ENCODE peak calls at places on chromosome 21, in five cellular contexts. One of them, this sample, is unnamed.

GRCh38 chr21:43913928-43914327 is 48.9 kb downstream of the AGPAT3 start:
- DNase-seq in A549: no peak
- DNase-seq in HCT116: no peak
- DNase-seq in IMR-90: peak
- DNase-seq in mesenchymal stem cell: peak
- DNase-seq in this sample: no peak

GRCh38 chr21:31665397-31665796 is 5.9 kb downstream of the SOD1 start:
- DNase-seq in IMR-90: peak
- DNase-seq in mesenchymal stem cell: no peak
- DNase-seq in HCT116: no peak
- DNase-seq in A549: no peak
- DNase-seq in this sample: no peak

GRCh38 chr21:38712076-38712475 is 93.7 kb upstream of the ETS2 start:
- DNase-seq in A549: peak
- DNase-seq in mesenchymal stem cell: peak
- DNase-seq in IMR-90: peak
- DNase-seq in HCT116: peak
- DNase-seq in this sample: no peak

GRCh38 chr21:41290106-41290799 is 26.3 kb upstream of the FAM3B start:
- DNase-seq in HCT116: no peak
- DNase-seq in IMR-90: no peak
- DNase-seq in A549: no peak
- DNase-seq in mesenchymal stem cell: no peak
- DNase-seq in this sample: no peak

GRCh38 chr21:31142600-31142999 is 104.3 kb upstream of the KRTAP19-8 start:
- DNase-seq in mesenchymal stem cell: no peak
- DNase-seq in A549: no peak
- DNase-seq in HCT116: no peak
- DNase-seq in IMR-90: no peak
- DNase-seq in this sample: no peak

GRCh38 chr21:40846057-40846456 is 901 bp downstream of the DSCAM start:
- DNase-seq in IMR-90: no peak
- DNase-seq in HCT116: no peak
- DNase-seq in mesenchymal stem cell: no peak
- DNase-seq in A549: no peak
- DNase-seq in this sample: no peak

GRCh38 chr21:29149771-29150425 is 19.5 kb downstream of the MAP3K7CL start:
- DNase-seq in A549: no peak
- DNase-seq in HCT116: no peak
- DNase-seq in IMR-90: peak
- DNase-seq in mesenchymal stem cell: peak
- DNase-seq in this sample: no peak

GRCh38 chr21:41045534-41046268 is 122.3 kb upstream of the BACE2 start:
- DNase-seq in A549: no peak
- DNase-seq in IMR-90: no peak
- DNase-seq in HCT116: no peak
- DNase-seq in mesenchymal stem cell: no peak
- DNase-seq in this sample: no peak

GRCh38 chr21:42107881-42108553 is 36.9 kb downstream of the UMODL1 start:
- DNase-seq in A549: peak
- DNase-seq in IMR-90: peak
- DNase-seq in mesenchymal stem cell: peak
- DNase-seq in HCT116: no peak
- DNase-seq in this sample: no peak

GRCh38 chr21:31622397-31622796 is 37.1 kb upstream of the SOD1 start:
- DNase-seq in HCT116: no peak
- DNase-seq in mesenchymal stem cell: no peak
- DNase-seq in IMR-90: no peak
- DNase-seq in A549: no peak
- DNase-seq in this sample: no peak

GRCh38 chr21:17438642-17439041 is 74.2 kb upstream of the CXADR start:
- DNase-seq in IMR-90: no peak
- DNase-seq in mesenchymal stem cell: no peak
- DNase-seq in A549: no peak
- DNase-seq in HCT116: no peak
- DNase-seq in this sample: no peak

GRCh38 chr21:44428281-44428942 is 26.9 kb upstream of the LRRC3 start:
- DNase-seq in HCT116: peak
- DNase-seq in A549: peak
- DNase-seq in IMR-90: no peak
- DNase-seq in mesenchymal stem cell: peak
- DNase-seq in this sample: no peak

GRCh38 chr21:17585875-17586450 is 26.7 kb downstream of the BTG3 start:
- DNase-seq in HCT116: peak
- DNase-seq in A549: peak
- DNase-seq in mesenchymal stem cell: peak
- DNase-seq in IMR-90: peak
- DNase-seq in this sample: no peak

GRCh38 chr21:32087452-32087851 is 191.4 kb downstream of the MIS18A start:
- DNase-seq in HCT116: no peak
- DNase-seq in IMR-90: no peak
- DNase-seq in A549: no peak
- DNase-seq in mesenchymal stem cell: no peak
- DNase-seq in this sample: no peak

GRCh38 chr21:39251326-39251725 is 62.1 kb downstream of the BRWD1 start:
- DNase-seq in HCT116: no peak
- DNase-seq in IMR-90: peak
- DNase-seq in A549: no peak
- DNase-seq in mesenchymal stem cell: peak
- DNase-seq in this sample: no peak

DNA sequence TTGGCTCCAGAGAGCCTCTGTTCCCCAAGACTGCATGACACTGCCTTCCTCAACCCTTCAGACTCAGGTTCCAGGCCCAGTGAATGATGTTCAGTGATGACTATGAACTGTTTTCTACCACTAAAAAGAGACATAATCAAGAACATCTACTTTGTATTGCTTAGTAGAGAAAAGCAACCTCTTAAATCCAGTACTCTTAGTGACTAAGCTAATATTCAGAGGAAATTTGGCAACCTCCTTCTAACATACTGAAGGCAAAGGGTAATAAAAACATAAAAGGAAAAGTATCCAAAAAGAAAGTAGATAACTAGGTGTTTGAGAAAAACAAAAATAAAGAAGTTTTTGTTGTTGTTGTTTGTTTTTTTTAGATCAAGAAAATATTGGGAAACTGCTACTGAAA is 153.3 kb upstream of the RUNX1 start:
- DNase-seq in IMR-90: peak
- DNase-seq in A549: no peak
- DNase-seq in HCT116: no peak
- DNase-seq in mesenchymal stem cell: peak
- DNase-seq in this sample: no peak
- H3K4me2 ChIP-seq in IMR-90: no peak
- H3K4me2 ChIP-seq in A549: no peak
- H3K4me2 ChIP-seq in HCT116: no peak
- H3K4me2 ChIP-seq in mesenchymal stem cell: no peak
- H3K4me2 ChIP-seq in this sample: no peak

DNA sequence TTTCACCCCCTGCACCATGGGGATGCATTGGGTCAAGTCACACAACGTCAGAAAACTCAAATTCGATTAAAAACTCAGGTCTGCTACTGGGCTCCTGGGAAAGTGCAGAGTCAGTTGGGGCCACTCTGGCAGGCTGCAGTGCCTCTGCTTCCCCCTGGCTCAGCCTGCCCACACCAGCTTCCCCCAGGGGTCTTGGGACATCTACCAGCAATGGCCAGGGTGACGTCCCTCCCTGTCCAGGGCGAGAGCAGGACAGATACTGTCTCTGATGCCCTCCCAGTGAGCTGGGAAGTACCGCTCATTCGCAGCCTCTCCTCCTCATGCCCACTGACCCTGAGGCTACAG is 106.2 kb upstream of the COL6A1 start:
- DNase-seq in A549: no peak
- DNase-seq in IMR-90: no peak
- DNase-seq in mesenchymal stem cell: no peak
- DNase-seq in HCT116: no peak
- DNase-seq in this sample: no peak
- H3K4me2 ChIP-seq in A549: no peak
- H3K4me2 ChIP-seq in IMR-90: peak
- H3K4me2 ChIP-seq in mesenchymal stem cell: no peak
- H3K4me2 ChIP-seq in HCT116: no peak
- H3K4me2 ChIP-seq in this sample: no peak

GRCh38 chr21:33244082-33244780 is 14.5 kb downstream of the IFNAR2 start:
- DNase-seq in IMR-90: no peak
- DNase-seq in A549: no peak
- DNase-seq in HCT116: no peak
- DNase-seq in mesenchymal stem cell: no peak
- DNase-seq in this sample: no peak
- H3K4me2 ChIP-seq in IMR-90: no peak
- H3K4me2 ChIP-seq in A549: no peak
- H3K4me2 ChIP-seq in HCT116: no peak
- H3K4me2 ChIP-seq in mesenchymal stem cell: no peak
- H3K4me2 ChIP-seq in this sample: no peak

DNA sequence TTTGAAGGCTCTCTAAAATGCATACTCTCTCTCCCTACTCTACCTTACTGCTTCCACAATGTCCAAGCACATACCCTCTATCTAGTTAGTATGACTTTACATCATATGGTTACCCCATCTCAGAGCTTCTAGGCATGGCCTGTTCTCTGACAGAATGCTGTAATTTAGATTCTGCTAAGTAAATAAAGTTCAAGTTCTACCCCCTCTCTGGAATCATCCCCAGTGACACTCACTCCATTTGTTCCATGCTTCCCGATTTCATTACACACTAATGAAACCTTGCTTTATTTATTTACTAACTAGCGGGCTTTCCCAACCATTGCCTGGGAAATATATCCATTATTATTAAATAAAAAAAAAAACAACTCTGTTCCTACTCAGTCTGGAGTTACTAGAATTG is 7.3 kb downstream of the CRYZL1 start:
- DNase-seq in mesenchymal stem cell: no peak
- DNase-seq in IMR-90: no peak
- DNase-seq in HCT116: no peak
- DNase-seq in A549: no peak
- DNase-seq in this sample: no peak
- H3K4me2 ChIP-seq in mesenchymal stem cell: no peak
- H3K4me2 ChIP-seq in IMR-90: no peak
- H3K4me2 ChIP-seq in HCT116: no peak
- H3K4me2 ChIP-seq in A549: no peak
- H3K4me2 ChIP-seq in this sample: no peak

GRCh38 chr21:33998809-33999208 is 74.6 kb upstream of the MRPS6 start:
- DNase-seq in IMR-90: no peak
- DNase-seq in A549: no peak
- DNase-seq in mesenchymal stem cell: no peak
- DNase-seq in HCT116: no peak
- DNase-seq in this sample: no peak
- H3K4me2 ChIP-seq in IMR-90: no peak
- H3K4me2 ChIP-seq in A549: no peak
- H3K4me2 ChIP-seq in mesenchymal stem cell: no peak
- H3K4me2 ChIP-seq in HCT116: no peak
- H3K4me2 ChIP-seq in this sample: no peak

DNA sequence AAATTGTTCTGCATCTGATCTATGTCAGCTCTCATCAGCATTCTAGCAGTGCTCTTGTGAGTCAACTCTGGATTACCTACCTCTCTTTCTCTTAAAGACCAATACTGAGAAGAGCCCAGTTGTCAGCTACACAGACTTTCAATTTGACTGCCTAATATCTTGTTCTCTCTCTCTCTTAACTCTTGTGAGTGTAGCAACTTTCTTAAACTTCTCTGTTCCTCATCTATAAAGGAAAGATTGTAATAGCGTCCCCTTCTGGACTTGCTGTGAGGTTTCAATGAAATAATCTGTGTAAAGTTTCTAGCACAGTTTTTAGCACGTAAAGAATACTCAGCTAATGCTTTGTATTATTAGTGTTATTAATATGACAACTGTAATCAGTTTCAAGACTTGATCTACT is 499.3 kb upstream of the ADAMTS5 start:
- DNase-seq in A549: no peak
- DNase-seq in HCT116: no peak
- DNase-seq in mesenchymal stem cell: no peak
- DNase-seq in IMR-90: no peak
- DNase-seq in this sample: no peak
- H3K4me2 ChIP-seq in A549: no peak
- H3K4me2 ChIP-seq in HCT116: no peak
- H3K4me2 ChIP-seq in mesenchymal stem cell: no peak
- H3K4me2 ChIP-seq in IMR-90: no peak
- H3K4me2 ChIP-seq in this sample: no peak

DNA sequence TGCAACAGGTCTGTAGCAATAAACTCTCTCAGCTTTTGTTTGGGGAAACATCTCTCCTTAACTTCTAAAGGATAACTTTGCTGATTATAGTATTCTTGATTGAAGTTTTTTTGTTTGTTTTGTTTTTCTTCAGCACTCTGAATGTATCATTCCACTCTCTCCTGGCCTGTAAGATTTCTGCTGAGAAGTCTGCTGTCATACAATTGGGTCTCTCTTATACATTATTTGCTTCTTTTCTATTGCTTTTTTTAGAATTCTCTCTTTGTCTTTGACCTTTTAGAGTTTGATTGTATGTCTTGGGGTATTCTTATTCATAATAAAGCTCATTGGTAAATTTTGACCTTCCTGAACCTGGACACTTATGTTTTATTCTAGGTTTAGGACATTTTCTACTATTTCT is 386.3 kb downstream of the MRPL39 start:
- DNase-seq in mesenchymal stem cell: no peak
- DNase-seq in A549: no peak
- DNase-seq in IMR-90: no peak
- DNase-seq in HCT116: no peak
- DNase-seq in this sample: no peak
- H3K4me2 ChIP-seq in mesenchymal stem cell: no peak
- H3K4me2 ChIP-seq in A549: no peak
- H3K4me2 ChIP-seq in IMR-90: no peak
- H3K4me2 ChIP-seq in HCT116: no peak
- H3K4me2 ChIP-seq in this sample: no peak

GRCh38 chr21:16070207-16070651 is 340.4 kb downstream of the USP25 start:
- DNase-seq in mesenchymal stem cell: no peak
- DNase-seq in HCT116: no peak
- DNase-seq in A549: no peak
- DNase-seq in IMR-90: no peak
- DNase-seq in this sample: no peak

GRCh38 chr21:16071082-16071481 is 341.3 kb downstream of the USP25 start:
- DNase-seq in A549: no peak
- DNase-seq in mesenchymal stem cell: no peak
- DNase-seq in IMR-90: no peak
- DNase-seq in HCT116: no peak
- DNase-seq in this sample: no peak

GRCh38 chr21:16072176-16072575 is 342.4 kb downstream of the USP25 start:
- DNase-seq in HCT116: no peak
- DNase-seq in IMR-90: no peak
- DNase-seq in A549: no peak
- DNase-seq in mesenchymal stem cell: no peak
- DNase-seq in this sample: no peak

GRCh38 chr21:16072692-16073091 is 342.9 kb downstream of the USP25 start:
- DNase-seq in mesenchymal stem cell: no peak
- DNase-seq in IMR-90: peak
- DNase-seq in HCT116: no peak
- DNase-seq in A549: no peak
- DNase-seq in this sample: no peak

GRCh38 chr21:16071761-16072160 is 342.0 kb downstream of the USP25 start:
- DNase-seq in A549: no peak
- DNase-seq in mesenchymal stem cell: no peak
- DNase-seq in IMR-90: no peak
- DNase-seq in HCT116: no peak
- DNase-seq in this sample: no peak
- H3K4me2 ChIP-seq in A549: no peak
- H3K4me2 ChIP-seq in mesenchymal stem cell: no peak
- H3K4me2 ChIP-seq in IMR-90: no peak
- H3K4me2 ChIP-seq in HCT116: no peak
- H3K4me2 ChIP-seq in this sample: no peak